ENCODE peak calls at places on chromosomes 2 and 18, in four cellular contexts. X, O, H and S are unnamed samples.

GRCh38 chr2:86260978-86261377 is 61.7 kb downstream of the MRPL35 start:
- DNase-seq in O (no peak), H (no peak), X (no peak), S (no peak)

GRCh38 chr2:135685361-135685760 is 56.3 kb upstream of the UBXN4 start:
- DNase-seq in H (no peak), X (no peak), O (no peak), S (no peak)

GRCh38 chr2:62999905-63000304 is 50.7 kb upstream of the OTX1 start:
- DNase-seq in X (no peak), O (no peak), H (no peak), S (no peak)

GRCh38 chr18:62554083-62554815 is 31.4 kb downstream of the ZCCHC2 start:
- DNase-seq in H (no peak), O (no peak), X (no peak), S (no peak)

GRCh38 chr2:155546715-155547555 is 785.6 kb downstream of the NR4A2 start:
- DNase-seq in O (no peak), X (no peak), H (no peak), S (no peak)

GRCh38 chr2:235976516-235976915 is 191.7 kb downstream of the GBX2 start:
- DNase-seq in O (no peak), H (no peak), X (no peak), S (no peak)

GRCh38 chr2:218710687-218711549 is at the start of gene TTLL4:
- DNase-seq in O (peak; percentile 98), H (peak; percentile 90), X (peak; percentile 99), S (peak; percentile 97)

GRCh38 chr2:170157025-170157684 is 20.8 kb upstream of the MYO3B start:
- DNase-seq in X (no peak), O (no peak), H (no peak), S (no peak)

GRCh38 chr2:85607268-85608215 is 4.3 kb downstream of the C2orf68 start:
- DNase-seq in H (no peak), O (no peak), X (no peak), S (no peak)

GRCh38 chr18:75896865-75897264 is 469.4 kb upstream of the SMIM21 start:
- DNase-seq in X (peak; percentile 53), O (no peak), H (peak; percentile 79), S (no peak)

GRCh38 chr2:226963528-226963927 is 127.7 kb downstream of the RHBDD1 start:
- DNase-seq in O (no peak), H (no peak), X (no peak), S (no peak)